ENCODE peak calls at places on chromosome 7, in seven cellular contexts. V is PC-9, Y is mammary epithelial cell, B is IMR-90, I is SK-N-SH, O is endothelial cell of umbilical vein, X is GM23248. D is an unnamed sample.

GRCh38 chr7:151470656-151471180 is 30.8 kb upstream of the CRYGN start:
- DNase-seq in V (no peak), Y (no peak), B (no peak), I (no peak), O (no peak), X (no peak), D (no peak)

GRCh38 chr7:1407883-1408282 is 51.4 kb downstream of the MICALL2 start:
- DNase-seq in V (no peak), Y (no peak), B (no peak), I (peak; percentile 64), O (no peak), X (no peak), D (no peak)

GRCh38 chr7:40733111-40733510 is 598.3 kb downstream of the SUGCT start:
- DNase-seq in V (peak; percentile 48), Y (no peak), B (no peak), I (peak; percentile 47), O (no peak), X (no peak), D (no peak)

GRCh38 chr7:38686888-38687287 is 55.7 kb upstream of the AMPH start:
- DNase-seq in V (no peak), Y (peak; percentile 35), B (no peak), I (no peak), O (no peak), X (no peak), D (no peak)

GRCh38 chr7:101938115-101938514 is 120.7 kb downstream of the CUX1 start:
- DNase-seq in V (no peak), Y (no peak), B (no peak), I (no peak), O (no peak), X (no peak), D (no peak)

GRCh38 chr7:80127412-80128150 is 7.0 kb upstream of the GNAI1 start:
- DNase-seq in V (no peak), Y (peak; percentile 27), B (no peak), I (no peak), O (no peak), X (no peak), D (peak; percentile 35)

GRCh38 chr7:38820571-38820970 is 88.4 kb downstream of the VPS41 start:
- DNase-seq in V (no peak), Y (no peak), B (no peak), I (no peak), O (no peak), X (no peak), D (no peak)

GRCh38 chr7:120272261-120272895 is 597 bp upstream of the KCND2 start:
- DNase-seq in V (peak; percentile 39), Y (peak; percentile 29), B (peak; percentile 53), I (peak; percentile 72), O (peak; percentile 49), X (peak; percentile 78), D (peak; percentile 67)

GRCh38 chr7:3381073-3381685 is 80.1 kb downstream of the SDK1 start:
- DNase-seq in V (no peak), Y (no peak), B (no peak), I (no peak), O (no peak), X (no peak), D (no peak)

GRCh38 chr7:111409714-111410422 is 152.4 kb downstream of the IMMP2L start:
- DNase-seq in V (no peak), Y (no peak), B (peak; percentile 71), I (no peak), O (no peak), X (peak; percentile 57), D (no peak)

GRCh38 chr7:38374507-38374906 is 101.1 kb upstream of the TARP start:
- DNase-seq in V (no peak), Y (no peak), B (peak; percentile 34), I (peak; percentile 59), O (peak; percentile 70), X (peak; percentile 60), D (peak; percentile 64)

GRCh38 chr7:133358728-133359127 is 105.8 kb downstream of the EXOC4 start:
- DNase-seq in V (no peak), Y (no peak), B (peak; percentile 66), I (no peak), O (no peak), X (peak; percentile 67), D (no peak)

GRCh38 chr7:6227294-6227846 is 45.1 kb downstream of the CYTH3 start:
- DNase-seq in V (no peak), Y (no peak), B (peak; percentile 51), I (peak; percentile 54), O (no peak), X (peak; percentile 58), D (peak; percentile 47)

GRCh38 chr7:17530741-17531417 is 232.4 kb downstream of the AHR start:
- DNase-seq in V (no peak), Y (peak; percentile 28), B (peak; percentile 15), I (no peak), O (peak; percentile 60), X (no peak), D (no peak)

GRCh38 chr7:1669954-1670893 is at the start of gene ELFN1:
- DNase-seq in V (no peak), Y (no peak), B (peak; percentile 36), I (peak; percentile 86), O (no peak), X (peak; percentile 49), D (peak; percentile 79)

GRCh38 chr7:135801045-135801693 is 52.6 kb upstream of the FAM180A start:
- DNase-seq in V (peak; percentile 31), Y (peak; percentile 51), B (peak; percentile 74), I (peak; percentile 73), O (peak; percentile 66), X (peak; percentile 83), D (peak; percentile 83)

GRCh38 chr7:121605297-121605640 is 209.2 kb upstream of the FAM3C start:
- DNase-seq in V (no peak), Y (peak; percentile 46), B (peak; percentile 6), I (no peak), O (no peak), X (peak; percentile 9), D (peak; percentile 39)

GRCh38 chr7:79282051-79282694 is 171.3 kb downstream of the MAGI2 start:
- DNase-seq in V (peak; percentile 14), Y (peak; percentile 27), B (peak; percentile 86), I (peak; percentile 9), O (peak; percentile 68), X (peak; percentile 87), D (peak; percentile 60)

GRCh38 chr7:128672927-128673517 is 930 bp downstream of the GARIN1A start:
- DNase-seq in V (no peak), Y (no peak), B (peak; percentile 24), I (peak; percentile 60), O (peak; percentile 46), X (peak; percentile 39), D (peak; percentile 37)

GRCh38 chr7:13998866-13999265 is 9.4 kb upstream of the ETV1 start:
- DNase-seq in V (no peak), Y (no peak), B (no peak), I (no peak), O (no peak), X (no peak), D (no peak)

GRCh38 chr7:25726180-25726579 is 425.8 kb upstream of the NFE2L3 start:
- DNase-seq in V (no peak), Y (no peak), B (no peak), I (no peak), O (no peak), X (no peak), D (no peak)

GRCh38 chr7:159091480-159092475 is 52.9 kb downstream of the VIPR2 start:
- DNase-seq in V (no peak), Y (no peak), B (no peak), I (no peak), O (no peak), X (no peak), D (no peak)

DNA sequence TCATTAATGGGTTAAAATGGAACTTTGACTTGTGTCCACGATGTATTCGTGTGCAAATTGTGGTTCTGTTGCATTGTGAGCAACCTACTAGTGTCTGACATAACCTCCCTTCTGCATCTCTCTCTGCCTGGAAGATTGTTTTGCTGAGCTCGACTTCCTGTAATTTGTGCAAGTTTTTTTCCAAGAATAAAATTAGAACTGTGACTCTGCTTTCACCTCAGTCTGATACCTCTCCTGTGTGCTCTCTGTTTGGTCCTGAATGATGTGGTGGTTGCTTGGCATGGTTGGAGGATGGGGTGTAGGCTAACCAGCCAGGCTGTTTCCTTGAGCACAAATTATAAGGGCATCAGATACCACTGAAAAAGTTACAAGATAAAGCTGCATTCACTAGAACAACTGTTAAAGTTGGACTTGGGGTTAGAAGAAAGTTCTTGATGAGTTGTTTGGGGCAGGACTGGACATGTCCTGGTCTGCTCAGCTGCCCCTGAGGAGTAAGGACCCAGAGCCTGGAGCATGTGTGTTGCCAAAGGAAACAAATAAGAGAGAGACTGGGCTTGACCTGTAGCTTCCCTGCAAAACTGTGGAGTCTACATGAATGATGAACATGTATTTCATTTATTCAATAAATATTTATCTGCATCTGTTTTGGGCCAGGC is 1.9 kb upstream of the VOPP1 start:
- DNase-seq in V (no peak), Y (peak; percentile 83), B (peak; percentile 28), I (no peak), O (peak; percentile 74), X (peak; percentile 45), D (no peak)
- H2AFZ ChIP-seq in V (no peak overlapping the region), Y (peak overlapping the region; percentile 38), B (peak overlapping the region; percentile 68), I (peak overlapping the region; percentile 88), O (peak overlapping the region; percentile 0), X (peak overlapping the region; percentile 41), D (no peak overlapping the region)

DNA sequence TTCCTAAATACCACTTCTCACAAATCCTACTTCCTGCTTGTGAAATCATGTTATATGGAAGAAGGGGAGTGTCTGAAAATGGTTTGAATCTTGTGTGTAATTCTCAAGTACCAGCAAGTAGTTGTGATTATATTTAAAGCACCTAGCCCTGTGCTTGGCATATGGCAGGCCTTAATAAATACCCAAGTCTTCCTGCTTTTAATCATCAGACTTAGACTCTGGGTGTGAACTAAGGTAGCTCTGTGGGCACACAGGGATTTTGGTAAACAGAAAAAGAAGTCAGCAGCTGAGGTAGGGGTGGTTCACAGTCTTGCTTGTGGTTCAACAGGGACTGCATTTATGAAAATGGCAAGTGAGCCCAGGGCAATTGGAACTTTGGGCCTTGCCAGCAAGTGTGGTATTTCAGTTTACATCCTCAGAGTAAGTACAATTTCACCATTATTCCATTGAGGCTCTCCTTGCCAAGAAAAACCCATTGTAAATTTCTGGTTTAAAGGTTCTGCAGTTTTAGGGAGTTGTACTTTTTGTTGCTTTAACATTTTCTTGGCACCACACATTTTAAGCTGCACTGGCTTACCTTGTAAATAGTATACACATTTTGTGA is 215.5 kb downstream of the AUTS2 start:
- DNase-seq in V (no peak), Y (no peak), B (no peak), I (no peak), O (no peak), X (no peak), D (no peak)
- H3K36me3 ChIP-seq in V (no peaks in the 10 kb centered on the region), Y (no peaks in the 10 kb centered on the region), B (no peaks in the 10 kb centered on the region), I (no peaks in the 10 kb centered on the region), O (no peaks in the 10 kb centered on the region), X (no peaks in the 10 kb centered on the region), D (no peaks in the 10 kb centered on the region)

DNA sequence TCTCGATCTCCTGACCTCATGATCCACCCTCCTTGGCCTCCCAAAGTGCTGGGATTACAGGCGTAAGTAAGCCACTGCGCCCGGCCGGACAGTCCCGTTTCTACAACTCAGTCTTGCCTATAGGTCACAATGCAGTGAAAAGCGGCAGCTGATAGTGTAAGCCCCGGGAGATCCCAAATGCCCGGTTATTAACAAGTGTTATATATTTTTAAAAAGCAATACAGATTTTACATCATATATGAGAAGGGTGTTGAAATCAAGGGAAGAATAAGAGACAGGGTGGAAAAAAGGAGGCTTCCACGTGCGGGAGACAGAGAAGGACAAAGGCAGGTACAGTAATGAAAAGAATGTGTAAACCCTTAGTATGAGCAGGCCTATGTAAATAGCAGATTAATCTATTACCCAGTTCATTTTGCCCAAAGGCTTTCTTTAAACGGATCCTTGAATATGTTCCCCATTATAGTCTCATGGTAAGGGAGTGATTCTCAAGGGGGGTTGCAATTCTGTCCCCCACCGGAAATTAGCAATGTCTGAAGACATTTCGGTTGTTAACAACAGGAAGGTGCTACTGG is 170.8 kb downstream of the PDE1C start:
- DNase-seq in V (no peak), Y (no peak), B (no peak), I (no peak), O (no peak), X (no peak), D (no peak)
- H2AFZ ChIP-seq in V (peak overlapping the region; percentile 61), Y (peak overlapping the region; percentile 91), B (no peak overlapping the region), I (no peak overlapping the region), O (no peak overlapping the region), X (no peak overlapping the region), D (no peak overlapping the region)

GRCh38 chr7:112459645-112460044 is 9.4 kb downstream of the IFRD1 start:
- DNase-seq in V (no peak), Y (peak; percentile 6), B (no peak), I (no peak), O (no peak), X (peak; percentile 14), D (no peak)
- H3K36me3 ChIP-seq in V (peaks cover 74% of the 10 kb centered on the region), Y (peaks cover 55% of the 10 kb centered on the region), B (peaks cover 49% of the 10 kb centered on the region), I (peaks cover 91% of the 10 kb centered on the region), O (peaks cover 10% of the 10 kb centered on the region), X (peaks cover 88% of the 10 kb centered on the region), D (no peaks in the 10 kb centered on the region)